ENCODE peak calls at places on chromosomes 12 and 14, in five cellular contexts. S, E, F, O and B are unnamed samples.

GRCh38 chr14:31188744-31189143 is 18.8 kb downstream of the HECTD1 start:
- DNase-seq in F (no peak), O (no peak), E (no peak), S (no peak), B (no peak)

GRCh38 chr12:17470460-17470859 is 619.5 kb downstream of the RERGL start:
- DNase-seq in S (no peak), O (no peak), F (no peak), E (no peak), B (no peak)

GRCh38 chr14:37187294-37187693 is 10.4 kb upstream of the MIPOL1 start:
- DNase-seq in F (no peak), O (no peak), E (no peak), S (no peak), B (no peak)

GRCh38 chr12:5165296-5165970 is 121.8 kb downstream of the KCNA5 start:
- DNase-seq in O (no peak), S (no peak), E (no peak), F (no peak), B (peak; percentile 21)

GRCh38 chr14:24351517-24351916 is 11.7 kb upstream of the RIPK3 start:
- DNase-seq in S (no peak), F (no peak), O (no peak), E (no peak), B (peak; percentile 43)

GRCh38 chr12:52976574-52977071 is 27.7 kb downstream of the KRT18 start:
- DNase-seq in E (no peak), O (no peak), S (no peak), F (no peak), B (peak; percentile 70)

GRCh38 chr14:58746261-58746660 is 108.5 kb downstream of the DACT1 start:
- DNase-seq in F (no peak), O (no peak), E (no peak), S (no peak), B (peak; percentile 92)

GRCh38 chr12:2689879-2690278 is 104.9 kb upstream of the FKBP4 start:
- DNase-seq in S (no peak), F (no peak), E (no peak), O (no peak), B (no peak)

GRCh38 chr14:79342942-79343341 is 868.4 kb downstream of the DIO2 start:
- DNase-seq in E (no peak), S (no peak), F (no peak), O (no peak), B (no peak)

GRCh38 chr14:89040080-89040437 is 215.6 kb downstream of the TTC8 start:
- DNase-seq in E (no peak), S (no peak), F (no peak), O (no peak), B (no peak)

GRCh38 chr14:68616255-68616902 is 176.5 kb downstream of the ZFP36L1 start:
- DNase-seq in F (no peak), E (no peak), O (no peak), S (no peak), B (peak; percentile 42)

GRCh38 chr12:70784042-70784668 is 136.4 kb downstream of the PTPRR start:
- DNase-seq in O (no peak), F (no peak), S (no peak), E (no peak), B (no peak)

GRCh38 chr14:60649815-60650381 is 621 bp upstream of the SIX1 start:
- DNase-seq in E (no peak), O (no peak), S (peak; percentile 21), F (no peak), B (peak; percentile 60)

GRCh38 chr14:96231731-96232130 is 24.3 kb upstream of the BDKRB1 start:
- DNase-seq in S (no peak), E (no peak), O (no peak), F (no peak), B (no peak)

GRCh38 chr12:53713516-53713915 is 13.7 kb downstream of the CALCOCO1 start:
- DNase-seq in E (no peak), O (no peak), F (no peak), S (no peak), B (no peak)

GRCh38 chr12:127311695-127312364 is 955.1 kb upstream of the TMEM132C start:
- DNase-seq in O (no peak), E (no peak), F (no peak), S (no peak), B (no peak)

GRCh38 chr12:42237853-42238239 is 202 bp downstream of the YAF2 start:
- DNase-seq in F (peak; percentile 53), O (no peak), S (no peak), E (no peak), B (no peak)

GRCh38 chr14:65310568-65310967 is 102.0 kb upstream of the FUT8 start:
- DNase-seq in S (no peak), E (no peak), O (no peak), F (no peak), B (no peak)

GRCh38 chr14:106507354-106507753 is 981.0 kb downstream of the TMEM121 start:
- DNase-seq in F (no peak), E (no peak), O (no peak), S (no peak), B (no peak)

GRCh38 chr12:89731064-89731463 is 22.4 kb upstream of the ATP2B1 start:
- DNase-seq in O (no peak), F (no peak), E (no peak), S (no peak), B (peak; percentile 35)

GRCh38 chr12:24864796-24865125 is 84.1 kb downstream of the BCAT1 start:
- DNase-seq in E (no peak), S (peak; percentile 50), F (no peak), O (no peak), B (peak; percentile 60)